ENCODE peak calls at places on chromosomes 7 and 10, in four cellular contexts. C is lower lobe of right lung, S is HCT116, N is SJSA1. T is an unnamed sample. For H3K36me3 and H3K27me3, the result is how much of the 10 kb centered on the place peaks cover.

GRCh38 chr7:55326079-55326847 is 38.9 kb upstream of the LANCL2 start:
- DNase-seq in S (no peak), C (no peak), N (no peak), T (no peak)

GRCh38 chr7:138449580-138449979 is 10.5 kb upstream of the TRIM24 start:
- DNase-seq in C (no peak), N (no peak), S (no peak), T (no peak)

GRCh38 chr7:69643708-69644445 is 45.6 kb downstream of the AUTS2 start:
- DNase-seq in N (no peak), S (no peak), C (no peak), T (no peak)

GRCh38 chr7:100825215-100825671 is 2.1 kb downstream of the EPHB4 start:
- DNase-seq in N (no peak), C (no peak), S (no peak), T (no peak)

GRCh38 chr7:32506266-32507054 is 11.2 kb downstream of the AVL9 start:
- DNase-seq in C (no peak), N (peak), S (peak), T (peak)

GRCh38 chr10:20890491-20891337 is 6.4 kb downstream of the NEBL start:
- DNase-seq in S (no peak), N (no peak), C (no peak), T (no peak)

GRCh38 chr7:33807779-33808482 is 97.4 kb upstream of the BMPER start:
- DNase-seq in N (peak), C (no peak), S (peak), T (no peak)

GRCh38 chr10:21516270-21517131 is 9.0 kb downstream of the SKIDA1 start:
- DNase-seq in S (no peak), N (peak), C (peak), T (no peak)

GRCh38 chr7:128115821-128116723 is 84.8 kb upstream of the LRRC4 start:
- DNase-seq in N (peak), S (no peak), C (no peak), T (no peak)

GRCh38 chr10:102231357-102232318 is 5.5 kb downstream of the ELOVL3 start:
- DNase-seq in S (peak), C (peak), N (peak), T (peak)

GRCh38 chr10:104330168-104331117 is 7.8 kb downstream of the ITPRIP start:
- DNase-seq in N (peak), S (no peak), C (no peak), T (no peak)

GRCh38 chr10:12981570-12981969 is 19.9 kb downstream of the CCDC3 start:
- DNase-seq in C (no peak), N (peak), S (peak), T (peak)

GRCh38 chr10:16811765-16812164 is 5.5 kb downstream of the RSU1 start:
- DNase-seq in N (no peak), C (no peak), S (no peak), T (no peak)

GRCh38 chr10:80260295-80261243 is 28.9 kb downstream of the MAT1A start:
- DNase-seq in N (peak), S (no peak), C (no peak), T (peak)

GRCh38 chr7:73700581-73701134 is 17.3 kb downstream of the BUD23 start:
- DNase-seq in N (no peak), S (no peak), C (no peak), T (no peak)

GRCh38 chr10:12164085-12164484 is 31.6 kb downstream of the NUDT5 start:
- DNase-seq in N (no peak), S (no peak), C (no peak), T (no peak)

GRCh38 chr10:8138471-8138870 is 84.0 kb downstream of the GATA3 start:
- DNase-seq in N (no peak), C (no peak), S (no peak), T (no peak)

GRCh38 chr7:137462847-137463246 is 119.3 kb upstream of the PTN start:
- DNase-seq in C (no peak), N (no peak), S (no peak), T (no peak)

GRCh38 chr10:44818721-44819127 is 92.4 kb upstream of the TMEM72 start:
- DNase-seq in S (no peak), C (no peak), N (no peak), T (no peak)

GRCh38 chr10:21413680-21414079 is 111.8 kb downstream of the SKIDA1 start:
- DNase-seq in N (no peak), C (no peak), S (no peak), T (no peak)

GRCh38 chr7:36863901-36864701 is 139.8 kb upstream of the AOAH start:
- DNase-seq in N (no peak), S (no peak), C (no peak), T (no peak)

GRCh38 chr10:78286186-78286585 is 252.5 kb downstream of the RPS24 start:
- DNase-seq in S (no peak), C (no peak), N (no peak), T (no peak)

GRCh38 chr10:98619446-98619845 is 172.7 kb upstream of the HPS1 start:
- DNase-seq in N (no peak), S (no peak), C (no peak), T (no peak)

GRCh38 chr7:123789200-123789784 is 40.5 kb upstream of the WASL start:
- DNase-seq in C (no peak), S (no peak), N (no peak), T (no peak)

GRCh38 chr10:4780782-4781181 is 45.2 kb upstream of the AKR1E2 start:
- DNase-seq in S (no peak), C (no peak), N (no peak), T (no peak)

GRCh38 chr7:134859783-134860182 is 80.3 kb downstream of the CALD1 start:
- DNase-seq in N (no peak), C (no peak), S (no peak), T (no peak)

GRCh38 chr7:91915401-91916067 is 25.1 kb upstream of the AKAP9 start:
- DNase-seq in C (no peak), N (no peak), S (no peak), T (no peak)

GRCh38 chr7:10939237-10939910 is 34.3 kb upstream of the PHF14 start:
- DNase-seq in S (no peak), N (no peak), C (no peak), T (no peak)

GRCh38 chr10:89114846-89115625 is 92.1 kb downstream of the CH25H start:
- DNase-seq in N (no peak), S (no peak), C (no peak), T (no peak)

GRCh38 chr10:76206797-76207352 is 775.5 kb downstream of the LRMDA start:
- DNase-seq in C (no peak), N (no peak), S (no peak), T (no peak)

GRCh38 chr10:50063100-50063499 is 4.7 kb upstream of the WASHC2A start:
- DNase-seq in S (no peak), N (no peak), C (no peak), T (no peak)

GRCh38 chr7:27345164-27345887 is 102.7 kb downstream of the EVX1 start:
- DNase-seq in N (no peak), S (no peak), C (no peak), T (no peak)

GRCh38 chr10:75165684-75166622 is 44.6 kb upstream of the VDAC2 start:
- DNase-seq in C (no peak), N (no peak), S (no peak), T (no peak)

GRCh38 chr7:68846926-68847325 is 751.3 kb upstream of the AUTS2 start:
- DNase-seq in N (no peak), C (no peak), S (no peak), T (no peak)

GRCh38 chr7:143305423-143306070 is 10.4 kb upstream of the CLCN1 start:
- DNase-seq in C (peak), N (no peak), S (peak), T (no peak)

GRCh38 chr10:14025790-14026189 is 304.9 kb downstream of the FRMD4A start:
- DNase-seq in N (no peak), S (no peak), C (no peak), T (no peak)

GRCh38 chr7:66950311-66950710 is 29.3 kb downstream of the TMEM248 start:
- DNase-seq in S (no peak), C (no peak), N (no peak), T (no peak)

GRCh38 chr7:66952343-66953043 is 31.5 kb downstream of the TMEM248 start:
- DNase-seq in S (peak), N (peak), C (no peak), T (peak)

GRCh38 chr7:66948480-66949109 is 27.6 kb downstream of the TMEM248 start:
- DNase-seq in N (no peak), S (no peak), C (no peak), T (no peak)

GRCh38 chr7:66950763-66951162 is 29.7 kb downstream of the TMEM248 start:
- DNase-seq in N (no peak), C (no peak), S (no peak), T (no peak)

DNA sequence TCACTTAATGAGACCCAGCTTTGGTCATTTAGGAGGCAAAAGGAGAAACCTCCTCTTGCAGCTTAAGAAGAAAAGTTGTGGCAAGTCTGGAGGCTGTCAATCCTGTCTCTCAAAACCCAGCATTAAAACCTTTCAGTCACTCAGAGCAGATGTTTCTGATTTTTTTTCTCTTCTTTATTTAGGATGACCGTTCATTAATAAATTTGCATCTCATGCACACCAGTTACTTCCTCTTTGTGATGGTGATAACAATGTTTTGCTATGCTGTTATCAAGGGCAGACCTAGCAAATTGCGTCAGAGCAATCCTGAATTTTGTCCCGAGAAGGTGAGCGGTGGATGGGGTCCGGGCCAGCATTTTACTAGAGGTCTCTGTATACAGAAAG is 32.0 kb downstream of the TMEM248 start:
- DNase-seq in C (no peak), N (no peak), S (no peak), T (no peak)
- H3K36me3 ChIP-seq in C (half or more), N (half or more), S (under half), T (under half)

GRCh38 chr7:116361767-116362166 is 137.8 kb upstream of the CAV2 start:
- DNase-seq in N (no peak), C (no peak), S (no peak), T (no peak)
- H3K27me3 ChIP-seq in N (under half), C (under half), S (under half), T (under half)

GRCh38 chr7:155309021-155309338 is 11.3 kb downstream of the INSIG1 start:
- DNase-seq in C (no peak), S (no peak), N (no peak), T (no peak)
- H3K36me3 ChIP-seq in C (half or more), S (under half), N (under half), T (under half)

GRCh38 chr10:117546630-117547300 is 4.2 kb downstream of the EMX2 start:
- DNase-seq in C (no peak), S (no peak), N (no peak), T (no peak)
- H3K27me3 ChIP-seq in C (half or more), S (under half), N (half or more), T (half or more)

T was measured in Panc1.